ENCODE peak calls at places on chromosomes 16 and 17, in six cellular contexts. A, X, B, D, Y and T are unnamed samples.

GRCh38 chr17:59845595-59846390 is 47.0 kb downstream of the TUBD1 start:
- DNase-seq in Y (no peak), X (no peak), A (no peak), B (no peak), D (no peak), T (peak)

GRCh38 chr17:71978435-71978834 is 142.4 kb upstream of the SOX9 start:
- DNase-seq in A (no peak), Y (no peak), B (no peak), X (no peak), D (no peak), T (no peak)

GRCh38 chr16:27085182-27085581 is 18.5 kb downstream of the C16orf82 start:
- DNase-seq in X (no peak), Y (no peak), A (no peak), B (no peak), D (no peak), T (no peak)

GRCh38 chr17:2707721-2708584 is 3.6 kb downstream of the CLUH start:
- DNase-seq in A (no peak), Y (no peak), B (no peak), D (no peak), X (peak), T (peak)

GRCh38 chr17:15966879-15967248 is 21.9 kb downstream of the ADORA2B start:
- DNase-seq in Y (no peak), A (no peak), B (no peak), D (peak), X (no peak), T (no peak)

GRCh38 chr16:17360810-17361209 is 110.0 kb downstream of the XYLT1 start:
- DNase-seq in D (no peak), Y (no peak), A (no peak), B (no peak), X (no peak), T (no peak)

GRCh38 chr17:21213491-21214014 is 408 bp downstream of the TMEM11 start:
- DNase-seq in X (peak), D (peak), Y (no peak), A (no peak), B (peak), T (peak)

GRCh38 chr17:76716146-76716833 is 5.5 kb upstream of the MXRA7 start:
- DNase-seq in B (no peak), D (peak), X (no peak), A (peak), Y (peak), T (peak)

GRCh38 chr17:40124279-40125141 is 2.7 kb downstream of the MSL1 start:
- DNase-seq in A (no peak), Y (no peak), X (no peak), D (no peak), B (no peak), T (peak)

GRCh38 chr17:34435182-34435928 is 72.3 kb upstream of the CCL1 start:
- DNase-seq in X (no peak), Y (no peak), D (no peak), A (no peak), B (no peak), T (no peak)

GRCh38 chr16:89045181-89045815 is 48.4 kb upstream of the ACSF3 start:
- DNase-seq in B (no peak), A (no peak), Y (no peak), X (peak), D (no peak), T (no peak)

GRCh38 chr17:29032798-29033197 is 10.1 kb upstream of the PIPOX start:
- DNase-seq in B (no peak), A (no peak), Y (no peak), D (no peak), X (no peak), T (no peak)

GRCh38 chr17:45070001-45070400 is 8.9 kb downstream of the NMT1 start:
- DNase-seq in D (no peak), Y (no peak), B (no peak), X (no peak), A (no peak), T (no peak)

GRCh38 chr16:85991856-85992255 is 92.9 kb downstream of the IRF8 start:
- DNase-seq in D (no peak), X (no peak), Y (no peak), B (no peak), A (no peak), T (no peak)

GRCh38 chr16:29849505-29849904 is 13.5 kb downstream of the CDIPT start:
- DNase-seq in B (no peak), X (no peak), Y (no peak), D (no peak), A (no peak), T (no peak)

GRCh38 chr17:83195330-83196087 is 116.1 kb downstream of the METRNL start:
- DNase-seq in D (peak), B (no peak), Y (peak), X (peak), A (peak), T (peak)

GRCh38 chr16:49462989-49463371 is 89.4 kb downstream of the C16orf78 start:
- DNase-seq in A (no peak), Y (no peak), B (no peak), X (peak), D (no peak), T (no peak)

GRCh38 chr17:74742978-74743545 is 5.4 kb upstream of the NHERF1 start:
- DNase-seq in X (no peak), A (no peak), D (no peak), B (no peak), Y (no peak), T (no peak)

GRCh38 chr16:4477966-4478365 is 1.8 kb downstream of the HMOX2 start:
- DNase-seq in B (no peak), Y (no peak), A (no peak), X (no peak), D (no peak), T (peak)

GRCh38 chr16:49015189-49015540 is 266.5 kb downstream of the CBLN1 start:
- DNase-seq in B (no peak), D (no peak), X (peak), A (no peak), Y (no peak), T (no peak)

GRCh38 chr16:64969221-64969620 is 152.6 kb downstream of the CDH11 start:
- DNase-seq in A (no peak), D (no peak), X (no peak), B (no peak), Y (no peak), T (peak)

GRCh38 chr16:15521758-15522509 is 87.5 kb downstream of the BMERB1 start:
- DNase-seq in X (no peak), A (no peak), D (no peak), B (no peak), Y (no peak), T (no peak)

GRCh38 chr16:15648135-15648730 is 1.8 kb upstream of the NDE1 start:
- DNase-seq in B (no peak), X (no peak), Y (no peak), A (no peak), D (no peak), T (no peak)

GRCh38 chr16:82772215-82772614 is 145.4 kb downstream of the CDH13 start:
- DNase-seq in X (no peak), D (no peak), A (no peak), Y (no peak), B (no peak), T (no peak)

GRCh38 chr16:68097088-68097487 is 11.9 kb downstream of the NFATC3 start:
- DNase-seq in A (no peak), X (no peak), D (no peak), B (no peak), Y (no peak), T (no peak)

GRCh38 chr17:43367588-43368242 is 31.1 kb upstream of the ARL4D start:
- DNase-seq in A (no peak), X (no peak), B (no peak), D (peak), Y (peak), T (peak)

GRCh38 chr16:56193951-56194726 is 2.9 kb downstream of the GNAO1 start:
- DNase-seq in D (no peak), B (peak), A (peak), X (peak), Y (no peak), T (peak)